ENCODE peak calls at places on chromosomes 7 and 10, in five cellular contexts. N is mesendoderm; T is activated CD8-positive, alpha-beta T cell treated with anti-CD3 and anti-CD28 coated beads, Interleukin-2, amount 10 ng/mL, durations not matched to agents 7 days and 5 days; Y is SK-N-SH; D is brain microvascular endothelial cell. I is an unnamed sample.

GRCh38 chr10:102452672-102453340 is 1.5 kb upstream of the C10orf95 start:
- DNase-seq in N (peak), T (peak), Y (no peak), D (peak), I (peak)

GRCh38 chr7:120729300-120729699 is 128.6 kb downstream of the TSPAN12 start:
- DNase-seq in N (no peak), T (no peak), Y (no peak), D (peak), I (no peak)

GRCh38 chr7:55572378-55573233 is at the start of gene VOPP1:
- DNase-seq in N (peak), T (peak), Y (peak), D (peak), I (peak)

GRCh38 chr10:21526952-21527633 is 1.6 kb upstream of the SKIDA1 start:
- DNase-seq in N (peak), T (peak), Y (peak), D (peak), I (no peak)

GRCh38 chr7:151710121-151710640 is 166.7 kb downstream of the PRKAG2 start:
- DNase-seq in N (no peak), T (no peak), Y (no peak), D (no peak), I (no peak)

GRCh38 chr7:113289140-113289740 is 170.9 kb upstream of the SMIM30 start:
- DNase-seq in N (peak), T (no peak), Y (peak), D (peak), I (peak)

GRCh38 chr10:85601526-85601925 is 765.1 kb downstream of the GRID1 start:
- DNase-seq in N (no peak), T (peak), Y (no peak), D (no peak), I (no peak)

GRCh38 chr7:44191171-44191570 is 1.9 kb upstream of the GCK start:
- DNase-seq in N (no peak), T (no peak), Y (no peak), D (no peak), I (no peak)

GRCh38 chr7:16067695-16068094 is 353.6 kb downstream of the CRPPA start:
- DNase-seq in N (no peak), T (no peak), Y (no peak), D (no peak), I (no peak)

GRCh38 chr7:73978681-73979563 is 49.1 kb upstream of the ELN start:
- DNase-seq in N (peak), T (peak), Y (peak), D (peak), I (no peak)

GRCh38 chr10:108911814-108912541 is 1011.3 kb downstream of the XPNPEP1 start:
- DNase-seq in N (peak), T (no peak), Y (peak), D (no peak), I (peak)

GRCh38 chr10:128210215-128211063 is 84.2 kb upstream of the MKI67 start:
- DNase-seq in N (peak), T (peak), Y (peak), D (no peak), I (no peak)

GRCh38 chr7:96416599-96416998 is 94.7 kb upstream of the SLC25A13 start:
- DNase-seq in N (no peak), T (no peak), Y (peak), D (no peak), I (no peak)

GRCh38 chr7:34361663-34362250 is 296.3 kb upstream of the NPSR1 start:
- DNase-seq in N (no peak), T (no peak), Y (no peak), D (no peak), I (no peak)

GRCh38 chr10:44310762-44311562 is 73.9 kb downstream of the CXCL12 start:
- DNase-seq in N (peak), T (peak), Y (peak), D (peak), I (peak)

GRCh38 chr7:151141855-151142685 is 25.4 kb downstream of the GBX1 start:
- DNase-seq in N (no peak), T (no peak), Y (no peak), D (no peak), I (no peak)

GRCh38 chr10:42962120-42962901 is 114.6 kb upstream of the RET start:
- DNase-seq in N (no peak), T (peak), Y (peak), D (no peak), I (no peak)

GRCh38 chr10:122814493-122814892 is 31.2 kb downstream of the CUZD1 start:
- DNase-seq in N (no peak), T (no peak), Y (no peak), D (no peak), I (no peak)

GRCh38 chr10:2777946-2778345 is 289.4 kb upstream of the PFKP start:
- DNase-seq in N (no peak), T (no peak), Y (no peak), D (no peak), I (no peak)

GRCh38 chr10:112904000-112904399 is 46.0 kb upstream of the TCF7L2 start:
- DNase-seq in N (no peak), T (no peak), Y (no peak), D (peak), I (no peak)

GRCh38 chr10:126661841-126662520 is 8.5 kb downstream of the C10orf90 start:
- DNase-seq in N (no peak), T (no peak), Y (no peak), D (peak), I (peak)

GRCh38 chr7:85114342-85114741 is 72.5 kb downstream of the SEMA3D start:
- DNase-seq in N (peak), T (no peak), Y (no peak), D (no peak), I (no peak)

GRCh38 chr10:101041252-101041761 is 10.3 kb downstream of the SFXN3 start:
- DNase-seq in N (peak), T (peak), Y (peak), D (peak), I (peak)

GRCh38 chr10:85977642-85978041 is 389.0 kb downstream of the GRID1 start:
- DNase-seq in N (no peak), T (no peak), Y (no peak), D (no peak), I (no peak)

GRCh38 chr10:133197786-133198185 is 32.2 kb upstream of the UTF1 start:
- DNase-seq in N (no peak), T (no peak), Y (no peak), D (no peak), I (no peak)

GRCh38 chr10:111972109-111972508 is 211.5 kb downstream of the GPAM start:
- DNase-seq in N (no peak), T (no peak), Y (no peak), D (no peak), I (no peak)

GRCh38 chr10:6145414-6145978 is 56.7 kb downstream of the RBM17 start:
- DNase-seq in N (peak), T (no peak), Y (peak), D (no peak), I (no peak)

GRCh38 chr10:114110174-114110972 is 63.6 kb downstream of the CCDC186 start:
- DNase-seq in N (peak), T (no peak), Y (no peak), D (no peak), I (no peak)

GRCh38 chr10:114915294-114915693 is 22.7 kb upstream of the TRUB1 start:
- DNase-seq in N (no peak), T (no peak), Y (no peak), D (no peak), I (no peak)

GRCh38 chr7:23426876-23427275 is 43.4 kb downstream of the IGF2BP3 start:
- DNase-seq in N (no peak), T (no peak), Y (no peak), D (peak), I (no peak)

I was measured in stromal cell of bone marrow.